ENCODE peak calls at places on chromosomes 16 and 17, in seven cellular contexts. U is esophagus squamous epithelium, B is osteoblast, E is body of pancreas, H is mammary epithelial cell, L is DND-41, V is ascending aorta. F is an unnamed sample. For H3K27me3, the result is how much of the 10 kb centered on the place peaks cover.

GRCh38 chr17:67443931-67444597 is 67.0 kb downstream of the PITPNC1 start:
- DNase-seq in L (no peak), H (no peak), E (no peak), B (no peak), V (no peak), U (no peak), F (no peak)

GRCh38 chr17:27282054-27282501 is 11.8 kb upstream of the WSB1 start:
- DNase-seq in L (no peak), V (no peak), U (no peak), B (no peak), H (no peak), E (no peak), F (no peak)

GRCh38 chr17:67544364-67544763 is 167.3 kb downstream of the PITPNC1 start:
- DNase-seq in B (no peak), V (no peak), E (peak), H (no peak), U (no peak), L (no peak), F (no peak)

GRCh38 chr16:66928702-66929388 is 3.5 kb upstream of the RRAD start:
- DNase-seq in L (peak), B (peak), H (peak), E (no peak), V (no peak), U (no peak), F (peak)

GRCh38 chr17:40314557-40314953 is 5.6 kb downstream of the RARA start:
- DNase-seq in L (peak), E (peak), V (peak), B (peak), U (no peak), H (peak), F (no peak)

GRCh38 chr16:89035698-89036570 is 57.7 kb upstream of the ACSF3 start:
- DNase-seq in H (no peak), U (no peak), B (peak), E (no peak), V (no peak), L (no peak), F (no peak)

GRCh38 chr17:7330099-7331015 is 1.2 kb upstream of the NEURL4 start:
- DNase-seq in B (peak), L (peak), U (no peak), V (peak), H (peak), E (peak), F (peak)

GRCh38 chr17:21005803-21006202 is 37.0 kb downstream of the USP22 start:
- DNase-seq in E (no peak), U (no peak), B (no peak), H (no peak), V (no peak), L (no peak), F (no peak)

GRCh38 chr17:81680150-81680549 is 3.4 kb downstream of the ARL16 start:
- DNase-seq in L (no peak), H (no peak), B (peak), V (no peak), E (no peak), U (no peak), F (no peak)

GRCh38 chr16:17917316-17918019 is 419.1 kb downstream of the NPIPA8 start:
- DNase-seq in L (no peak), U (no peak), V (no peak), B (no peak), H (no peak), E (no peak), F (no peak)

GRCh38 chr16:16887193-16887592 is 508.3 kb downstream of the NPIPA7 start:
- DNase-seq in H (no peak), B (peak), L (no peak), V (no peak), U (no peak), E (no peak), F (no peak)

GRCh38 chr16:23974223-23974622 is 138.4 kb downstream of the PRKCB start:
- DNase-seq in E (no peak), U (no peak), B (no peak), L (no peak), V (no peak), H (no peak), F (no peak)

GRCh38 chr16:81036751-81037350 is 1.2 kb downstream of the ATMIN start:
- DNase-seq in B (peak), H (peak), V (no peak), U (no peak), E (no peak), L (no peak), F (no peak)

GRCh38 chr17:81794509-81794908 is 9.4 kb upstream of the GCGR start:
- DNase-seq in B (no peak), H (no peak), U (no peak), L (no peak), E (no peak), V (no peak), F (peak)

GRCh38 chr16:87806608-87807546 is 41.1 kb upstream of the KLHDC4 start:
- DNase-seq in U (peak), H (peak), L (peak), V (peak), B (peak), E (peak), F (peak)

GRCh38 chr17:70622382-70623260 is 453.3 kb downstream of the KCNJ2 start:
- DNase-seq in U (no peak), V (no peak), B (peak), E (peak), H (peak), L (peak), F (peak)

GRCh38 chr17:2395258-2396170 is 5.3 kb downstream of the MNT start:
- DNase-seq in U (no peak), V (no peak), H (no peak), E (peak), B (peak), L (no peak), F (no peak)

GRCh38 chr17:36937961-36938565 is 788 bp downstream of the LHX1 start:
- DNase-seq in U (no peak), E (peak), L (no peak), V (peak), H (no peak), B (peak), F (no peak)

GRCh38 chr16:11155284-11155806 is 100.7 kb downstream of the SOCS1 start:
- DNase-seq in B (peak), E (no peak), V (no peak), U (no peak), H (peak), L (no peak), F (no peak)

GRCh38 chr17:183021-183420 is 1.6 kb upstream of the DOC2B start:
- DNase-seq in E (peak), U (no peak), L (no peak), H (no peak), B (no peak), V (no peak), F (no peak)

GRCh38 chr17:38539386-38539785 is 66.4 kb downstream of the SRCIN1 start:
- DNase-seq in H (no peak), L (no peak), B (peak), E (no peak), V (no peak), U (no peak), F (no peak)

GRCh38 chr16:12874135-12874534 is 27.3 kb upstream of the SHISA9 start:
- DNase-seq in H (peak), E (no peak), B (peak), L (no peak), U (no peak), V (no peak), F (no peak)

GRCh38 chr17:9986754-9987382 is 81.8 kb upstream of the RCVRN start:
- DNase-seq in E (no peak), V (no peak), U (no peak), B (no peak), H (no peak), L (no peak), F (no peak)

GRCh38 chr17:50445730-50446305 is 19.8 kb downstream of the ACSF2 start:
- DNase-seq in H (no peak), L (no peak), V (no peak), U (no peak), B (no peak), E (no peak), F (no peak)

GRCh38 chr16:2767140-2767731 is 9.8 kb downstream of the ELOB start:
- DNase-seq in U (no peak), L (no peak), H (no peak), V (no peak), B (no peak), E (peak), F (peak)

GRCh38 chr17:16449121-16449570 is 33.8 kb downstream of the TRPV2 start:
- DNase-seq in E (no peak), U (no peak), B (peak), V (no peak), L (no peak), H (peak), F (no peak)

GRCh38 chr16:16028311-16028999 is 79.0 kb downstream of the ABCC1 start:
- DNase-seq in L (no peak), V (no peak), H (no peak), E (no peak), U (no peak), B (no peak), F (no peak)

GRCh38 chr17:47239663-47240374 is 13.8 kb upstream of the ITGB3 start:
- DNase-seq in E (peak), L (no peak), B (peak), H (peak), U (no peak), V (peak), F (no peak)

GRCh38 chr17:48551601-48552452 is 6.9 kb upstream of the HOXB2 start:
- DNase-seq in V (no peak), L (no peak), B (no peak), E (no peak), U (no peak), H (peak), F (no peak)

GRCh38 chr17:66791337-66791736 is 43.6 kb upstream of the CACNG5 start:
- DNase-seq in B (no peak), H (no peak), L (no peak), E (peak), V (no peak), U (no peak), F (no peak)

GRCh38 chr17:16052486-16052885 is 52.9 kb downstream of the TTC19 start:
- DNase-seq in L (no peak), H (no peak), B (no peak), V (no peak), U (no peak), E (no peak), F (no peak)

GRCh38 chr16:22250522-22250921 is 44.4 kb downstream of the EEF2K start:
- DNase-seq in U (no peak), E (no peak), H (no peak), V (no peak), L (no peak), B (no peak), F (no peak)

GRCh38 chr17:61247438-61247837 is 152.2 kb upstream of the TBX2 start:
- DNase-seq in E (no peak), H (peak), L (no peak), V (no peak), U (no peak), B (peak), F (no peak)

GRCh38 chr17:32323784-32324590 is 18.0 kb downstream of the C17orf75 start:
- DNase-seq in L (no peak), U (no peak), V (no peak), H (peak), E (peak), B (peak), F (no peak)

GRCh38 chr16:53876811-53877210 is 172.9 kb downstream of the FTO start:
- DNase-seq in B (no peak), H (peak), E (no peak), V (no peak), U (no peak), L (no peak), F (no peak)

GRCh38 chr16:29784901-29785500 is 5.5 kb upstream of the KIF22 start:
- DNase-seq in V (peak), B (peak), U (no peak), H (peak), L (no peak), E (peak), F (no peak)

GRCh38 chr16:1808691-1809090 is 15.2 kb upstream of the IGFALS start:
- DNase-seq in E (no peak), U (no peak), B (no peak), H (no peak), V (no peak), L (no peak), F (no peak)

DNA sequence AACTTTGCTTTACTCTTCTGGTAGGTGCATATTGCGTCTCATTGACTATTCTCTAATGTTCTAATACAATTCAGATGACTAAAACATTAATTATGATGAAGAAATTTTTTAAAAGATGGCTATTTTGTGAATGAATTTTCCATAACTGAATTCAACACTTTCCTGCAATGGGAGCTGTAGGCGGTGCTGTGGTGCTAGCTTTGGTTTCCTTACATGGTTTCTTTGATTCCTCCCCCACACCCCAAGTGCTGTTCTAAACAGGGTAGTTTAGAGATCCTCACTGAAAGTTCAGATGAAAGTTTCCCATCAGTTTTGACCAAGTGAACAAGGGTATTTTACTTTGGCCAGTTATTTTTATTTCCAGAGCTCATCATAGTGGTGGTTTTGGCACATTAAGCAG is 26.0 kb upstream of the MRC2 start:
- DNase-seq in V (no peak), E (no peak), L (no peak), U (no peak), B (no peak), H (no peak), F (no peak)
- H3K4me3 ChIP-seq in V (no peak), E (no peak), L (no peak), U (no peak), B (no peak), H (no peak), F (no peak)

GRCh38 chr16:8962393-8963009 is 1.2 kb downstream of the USP7 start:
- DNase-seq in E (peak), H (peak), U (peak), B (peak), V (no peak), L (peak), F (no peak)

GRCh38 chr16:8961811-8962390 is 1.8 kb downstream of the USP7 start:
- DNase-seq in U (no peak), H (no peak), V (no peak), E (no peak), B (peak), L (no peak), F (no peak)

GRCh38 chr16:8964462-8964861 is 756 bp upstream of the USP7 start:
- DNase-seq in B (no peak), U (no peak), V (no peak), L (no peak), E (no peak), H (no peak), F (no peak)

GRCh38 chr16:8963825-8964441 is at the start of gene USP7:
- DNase-seq in E (peak), B (peak), U (peak), H (peak), V (peak), L (peak), F (peak)

DNA sequence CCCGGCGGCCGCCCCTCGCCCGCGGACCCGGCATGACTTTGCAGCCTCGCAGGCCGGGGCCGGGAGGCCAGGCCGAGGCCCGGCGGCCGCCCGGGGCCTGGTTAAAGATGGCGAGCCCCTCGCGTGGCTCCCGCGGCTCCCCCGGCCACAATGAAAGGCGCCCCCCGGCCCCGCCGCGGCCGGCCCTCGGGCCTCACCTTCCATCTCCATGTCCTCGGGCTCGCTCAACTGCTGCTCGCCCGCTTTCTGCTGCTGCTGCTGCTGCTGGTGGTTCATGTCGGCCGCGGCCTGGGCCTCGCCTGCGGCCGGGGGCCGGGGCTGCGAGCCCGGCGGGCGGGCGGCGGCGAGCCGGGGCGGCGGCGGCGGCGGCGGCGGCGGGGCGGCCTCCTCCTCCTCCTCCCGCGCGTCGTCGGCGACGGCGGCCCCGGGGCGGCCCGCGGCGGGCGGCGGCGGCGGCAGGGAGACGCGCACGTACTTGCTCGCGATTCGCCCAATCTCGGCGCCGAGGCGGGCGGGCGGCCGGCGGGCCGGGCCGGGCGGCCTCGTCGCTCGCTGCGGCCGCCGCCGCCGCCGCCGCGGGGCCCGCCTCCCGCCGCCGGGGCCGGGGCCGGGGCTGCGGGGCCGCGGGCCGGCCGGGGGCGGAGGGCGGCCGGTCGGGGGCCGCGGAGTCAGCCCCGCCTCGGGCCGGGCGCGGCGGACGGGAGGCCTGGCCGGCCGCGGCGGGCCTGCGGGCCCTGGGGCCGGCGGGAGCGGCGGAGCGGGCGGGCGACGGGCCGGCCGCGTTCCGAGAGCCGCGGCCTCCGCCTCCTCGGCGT is 489 bp downstream of the USP7 start:
- DNase-seq in E (peak), L (no peak), V (no peak), B (peak), U (no peak), H (no peak), F (no peak)
- H3K27me3 ChIP-seq in E (under half), L (under half), V (under half), B (under half), U (under half), H (under half), F (under half)

DNA sequence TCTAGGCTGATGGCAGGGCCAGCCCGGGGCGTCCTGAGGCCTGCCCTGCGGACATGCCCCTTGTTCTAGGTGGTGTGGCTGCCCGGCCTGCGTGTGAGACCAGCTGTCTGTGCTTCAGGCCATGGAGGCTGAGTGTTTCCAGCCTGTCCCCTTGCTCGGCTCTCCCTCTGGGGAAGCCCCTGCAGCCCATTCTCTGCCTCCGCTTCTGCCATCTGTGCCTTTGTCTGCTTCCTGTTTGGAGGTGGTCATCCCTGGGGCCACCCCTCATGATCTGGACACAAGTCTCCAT is 184.7 kb downstream of the SEC14L1 start:
- DNase-seq in E (no peak), B (no peak), U (no peak), H (no peak), L (no peak), V (no peak), F (peak)
- H3K4me3 ChIP-seq in E (no peak), B (peak), U (no peak), H (no peak), L (no peak), V (no peak), F (no peak)

GRCh38 chr17:79232957-79233356 is 158.3 kb downstream of the ENGASE start:
- DNase-seq in H (no peak), V (no peak), L (no peak), B (no peak), U (no peak), E (no peak), F (no peak)
- H3K27me3 ChIP-seq in H (under half), V (under half), L (under half), B (under half), U (under half), E (under half), F (under half)

GRCh38 chr16:85460983-85461813 is 151.9 kb upstream of the GSE1 start:
- DNase-seq in E (peak), V (no peak), B (peak), L (peak), H (peak), U (no peak), F (peak)

GRCh38 chr16:85459529-85460251 is 153.4 kb upstream of the GSE1 start:
- DNase-seq in H (no peak), L (no peak), V (no peak), U (no peak), B (no peak), E (peak), F (no peak)

GRCh38 chr16:85457366-85457765 is 155.8 kb upstream of the GSE1 start:
- DNase-seq in E (no peak), H (peak), V (no peak), L (no peak), B (peak), U (no peak), F (no peak)

GRCh38 chr16:85460252-85460982 is 152.7 kb upstream of the GSE1 start:
- DNase-seq in U (no peak), V (no peak), L (no peak), E (no peak), H (no peak), B (no peak), F (peak)

GRCh38 chr16:85458952-85459351 is 154.2 kb upstream of the GSE1 start:
- DNase-seq in U (no peak), H (no peak), B (no peak), E (peak), V (no peak), L (no peak), F (no peak)
- H3K4me3 ChIP-seq in U (no peak), H (no peak), B (no peak), E (no peak), V (no peak), L (no peak), F (no peak)

F was measured in WERI-Rb-1.